ENCODE peak calls at places on chromosomes 1 and 21, in four cellular contexts. F is foreskin melanocyte, L is G401, M is fibroblast of lung. V is an unnamed sample.

GRCh38 chr1:44661786-44662682 is 12.2 kb downstream of the TMEM53 start:
- DNase-seq in L (no peak), M (no peak), F (no peak), V (no peak)

GRCh38 chr21:8991968-8992621 is 1529.3 kb upstream of the TPTE start:
- DNase-seq in L (no peak), F (no peak), M (no peak), V (no peak)

GRCh38 chr21:21624674-21625073 is 626.5 kb downstream of the NCAM2 start:
- DNase-seq in M (peak), F (peak), L (no peak), V (no peak)

GRCh38 chr1:231200417-231201031 is 38.7 kb downstream of the TRIM67 start:
- DNase-seq in M (peak), F (peak), L (no peak), V (no peak)

GRCh38 chr1:215523906-215524305 is 43.2 kb upstream of the KCTD3 start:
- DNase-seq in M (peak), F (peak), L (no peak), V (no peak)

GRCh38 chr21:45326834-45327457 is 39.3 kb upstream of the POFUT2 start:
- DNase-seq in L (no peak), M (no peak), F (no peak), V (no peak)

GRCh38 chr1:117846674-117847425 is 82.6 kb downstream of the GDAP2 start:
- DNase-seq in F (no peak), L (no peak), M (no peak), V (no peak)

GRCh38 chr1:213989740-213990472 is 2.1 kb downstream of the PROX1 start:
- DNase-seq in M (no peak), F (no peak), L (peak), V (no peak)